ENCODE peak calls at places on chromosomes 11 and 22, in nine cellular contexts. H is pancreas, K is upper lobe of left lung, C is choroid plexus epithelial cell, N is AG04449, I is AG10803, O is AG04450, B is BJ, Z is tibial nerve. Y is an unnamed sample.

GRCh38 chr11:102276302-102277182 is 40.7 kb upstream of the BIRC3 start:
- DNase-seq in C (peak; percentile 50), I (peak; percentile 66), Z (no peak), N (no peak), O (no peak), H (no peak), B (no peak), K (no peak), Y (peak; percentile 46)

GRCh38 chr11:75792127-75792731 is 22.8 kb upstream of the UVRAG start:
- DNase-seq in H (no peak), O (no peak), N (no peak), Z (no peak), K (no peak), C (no peak), I (no peak), B (no peak), Y (no peak)

GRCh38 chr22:17808688-17809403 is 34.6 kb upstream of the BID start:
- DNase-seq in N (no peak), O (no peak), C (peak; percentile 34), I (no peak), Z (no peak), K (no peak), B (no peak), H (peak; percentile 59), Y (no peak)

GRCh38 chr11:14578551-14578956 is 58.4 kb upstream of the PSMA1 start:
- DNase-seq in I (peak; percentile 15), Z (no peak), N (no peak), B (no peak), C (peak; percentile 89), O (no peak), K (peak; percentile 55), H (no peak), Y (no peak)

GRCh38 chr11:65649656-65650546 is 12.0 kb downstream of the SIPA1 start:
- DNase-seq in N (no peak), K (no peak), H (peak; percentile 69), B (no peak), C (no peak), I (no peak), O (no peak), Z (no peak), Y (no peak)

GRCh38 chr11:47244664-47245350 is 3.8 kb downstream of the ACP2 start:
- DNase-seq in O (no peak), Z (no peak), N (no peak), K (peak; percentile 38), C (peak; percentile 37), I (no peak), B (no peak), H (peak; percentile 70), Y (no peak)

GRCh38 chr22:37386441-37386840 is 40.8 kb downstream of the ELFN2 start:
- DNase-seq in K (no peak), B (no peak), I (no peak), H (no peak), Z (no peak), O (no peak), C (no peak), N (no peak), Y (no peak)

GRCh38 chr11:62358273-62358672 is 21.0 kb downstream of the ASRGL1 start:
- DNase-seq in H (no peak), O (no peak), I (no peak), B (no peak), C (no peak), Z (no peak), N (no peak), K (no peak), Y (no peak)

GRCh38 chr11:120511804-120512726 is 517 bp downstream of the GRIK4 start:
- DNase-seq in K (no peak), O (no peak), C (no peak), Z (no peak), I (no peak), H (peak; percentile 76), N (no peak), B (no peak), Y (no peak)

GRCh38 chr11:59267196-59267595 is 54.5 kb upstream of the MPEG1 start:
- DNase-seq in O (no peak), N (no peak), B (no peak), I (no peak), K (no peak), C (no peak), H (no peak), Z (no peak), Y (no peak)

GRCh38 chr11:130513132-130513531 is 64.7 kb downstream of the ADAMTS15 start:
- DNase-seq in H (no peak), K (no peak), Z (no peak), I (peak; percentile 76), O (no peak), N (no peak), B (peak; percentile 63), C (no peak), Y (no peak)

GRCh38 chr11:210122-210802 is 2.8 kb downstream of the RIC8A start:
- DNase-seq in I (peak; percentile 87), K (peak; percentile 19), H (no peak), O (peak; percentile 66), B (peak; percentile 57), C (peak; percentile 89), Z (no peak), N (peak; percentile 70), Y (peak; percentile 42)

GRCh38 chr22:46001426-46002106 is 24.6 kb upstream of the WNT7B start:
- DNase-seq in O (no peak), K (no peak), C (peak; percentile 34), N (no peak), H (peak; percentile 68), Z (no peak), B (no peak), I (no peak), Y (no peak)

GRCh38 chr22:17137861-17138425 is 16.8 kb upstream of the TMEM121B start:
- DNase-seq in I (no peak), N (no peak), K (no peak), C (no peak), Z (no peak), B (no peak), O (no peak), H (no peak), Y (no peak)

GRCh38 chr22:23777776-23778575 is 5.3 kb downstream of the MMP11 start:
- DNase-seq in B (no peak), K (no peak), H (no peak), I (no peak), O (no peak), Z (no peak), N (no peak), C (no peak), Y (no peak)

GRCh38 chr11:105648762-105649161 is 38.9 kb downstream of the GRIA4 start:
- DNase-seq in C (no peak), O (no peak), B (no peak), I (no peak), K (no peak), H (no peak), Z (no peak), N (no peak), Y (no peak)

GRCh38 chr11:117202386-117203068 is 3.4 kb downstream of the TAGLN start:
- DNase-seq in I (no peak), C (no peak), O (no peak), K (no peak), Z (no peak), N (no peak), B (no peak), H (peak; percentile 42), Y (no peak)

GRCh38 chr11:117200813-117201515 is 1.8 kb downstream of the TAGLN start:
- DNase-seq in K (no peak), Z (no peak), H (peak; percentile 36), N (no peak), I (no peak), O (no peak), B (no peak), C (no peak), Y (no peak)

GRCh38 chr11:117201516-117201866 is 2.3 kb downstream of the TAGLN start:
- DNase-seq in I (no peak), H (peak; percentile 80), B (no peak), O (no peak), C (no peak), K (no peak), N (no peak), Z (no peak), Y (no peak)

GRCh38 chr11:117203069-117203407 is 3.9 kb downstream of the TAGLN start:
- DNase-seq in I (no peak), K (no peak), H (peak; percentile 51), O (no peak), N (no peak), Z (no peak), B (no peak), C (no peak), Y (no peak)

DNA sequence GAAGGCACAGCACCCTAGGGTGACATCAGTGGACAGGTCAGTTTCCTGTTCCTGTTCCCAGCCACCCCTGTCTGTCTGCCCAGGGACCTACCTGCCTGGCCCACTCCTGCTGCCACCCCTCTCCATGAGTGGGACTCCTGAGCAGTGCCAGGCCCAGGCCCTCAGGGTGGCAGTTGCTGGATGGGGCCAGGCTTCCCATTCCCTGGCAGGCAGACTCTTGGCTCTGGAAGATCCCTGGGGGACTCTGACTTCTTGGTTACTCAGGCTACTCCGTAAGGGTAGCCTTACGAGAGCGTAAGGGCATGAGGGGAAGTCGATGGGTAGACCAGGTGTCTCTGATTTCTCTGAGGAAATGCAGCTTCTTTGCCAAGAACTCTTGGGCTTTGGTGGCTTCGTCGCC is 2.7 kb downstream of the TAGLN start:
- DNase-seq in Z (no peak), K (no peak), O (no peak), I (no peak), N (no peak), C (no peak), H (peak; percentile 63), B (no peak), Y (no peak)
- H3K4me3 ChIP-seq in Z (peak overlapping the region; percentile 28), K (peak overlapping the region; percentile 7), O (peak overlapping the region; percentile 88), I (peak overlapping the region; percentile 88), N (peak overlapping the region; percentile 99), C (peak overlapping the region; percentile 66), H (no peak overlapping the region), B (peak overlapping the region; percentile 63), Y (peak overlapping the region; percentile 64)

GRCh38 chr11:43948341-43949185 is 6.1 kb downstream of the C11orf96 start:
- DNase-seq in Z (no peak), I (no peak), O (no peak), C (no peak), N (no peak), B (no peak), H (no peak), K (no peak), Y (no peak)
- TF ChIP-seq CTCF in Z (no peak), I (no peak), O (no peak), C (no peak), N (no peak), B (no peak), H (no peak), K (no peak), Y (no peak)

GRCh38 chr11:118894192-118894591 is 10.5 kb downstream of the CXCR5 start:
- DNase-seq in B (no peak), H (no peak), K (no peak), O (no peak), C (no peak), Z (no peak), I (no peak), N (no peak), Y (no peak)
- H3K4me3 ChIP-seq in B (no peak overlapping the region), H (no peak overlapping the region), K (no peak overlapping the region), O (no peak overlapping the region), C (no peak overlapping the region), Z (no peak overlapping the region), I (no peak overlapping the region), N (no peak overlapping the region), Y (no peak overlapping the region)

DNA sequence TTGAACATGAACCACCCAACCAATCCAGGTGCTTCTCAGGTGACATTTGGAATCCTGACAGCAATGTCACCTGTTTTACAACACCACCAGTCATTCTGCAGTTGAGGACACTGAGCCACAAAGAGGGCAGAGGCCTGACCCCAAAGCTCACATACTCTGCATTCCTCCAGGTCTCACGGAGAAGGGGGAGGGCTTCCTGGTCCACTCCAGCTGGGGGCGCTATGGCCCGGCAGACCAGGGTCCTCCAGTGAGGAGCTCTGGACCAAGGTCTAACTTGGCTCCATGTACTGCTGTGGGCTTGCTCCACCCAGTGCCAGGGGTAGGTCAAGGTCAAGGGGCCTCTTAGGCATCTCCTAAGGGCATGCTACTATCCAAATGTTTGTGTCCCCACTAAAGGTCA is 1.5 kb upstream of the PNPLA3 start:
- DNase-seq in O (no peak), I (no peak), N (no peak), K (no peak), H (no peak), C (no peak), B (no peak), Z (no peak), Y (no peak)
- TF ChIP-seq CTCF in O (peak; percentile 13), I (peak; percentile 11), N (no peak), K (no peak), H (no peak), C (peak; percentile 25), B (peak; percentile 16), Z (no peak), Y (peak; percentile 5)

Y was measured in astrocyte of the cerebellum.